ENCODE peak calls at places on chromosomes 2 and 18, in four cellular contexts. X, O, B and H are unnamed samples.

GRCh38 chr18:2699001-2699400 is 43.5 kb downstream of the SMCHD1 start:
- DNase-seq in X (no peak), B (no peak), O (no peak), H (no peak)

GRCh38 chr2:75361486-75361885 is 162.2 kb upstream of the TACR1 start:
- DNase-seq in B (no peak), X (no peak), O (no peak), H (no peak)

GRCh38 chr2:109662889-109663288 is 48.7 kb downstream of the SOWAHC start:
- DNase-seq in X (no peak), O (no peak), B (no peak), H (no peak)

GRCh38 chr18:33898427-33898826 is 320.4 kb downstream of the ASXL3 start:
- DNase-seq in B (no peak), O (no peak), X (no peak), H (no peak)

GRCh38 chr2:238139141-238139840 is 823 bp downstream of the KLHL30 start:
- DNase-seq in X (peak; percentile 61), B (no peak), O (peak; percentile 58), H (no peak)

GRCh38 chr18:49584431-49584830 is 22.6 kb downstream of the LIPG start:
- DNase-seq in X (no peak), B (peak; percentile 10), O (no peak), H (no peak)

GRCh38 chr2:232662486-232663260 is 29.3 kb downstream of the EFHD1 start:
- DNase-seq in O (no peak), X (no peak), B (no peak), H (no peak)

GRCh38 chr2:127407661-127408003 is 10.6 kb upstream of the PROC start:
- DNase-seq in B (no peak), O (no peak), X (no peak), H (no peak)

GRCh38 chr2:53559302-53559967 is 208.2 kb upstream of the CHAC2 start:
- DNase-seq in X (no peak), B (no peak), O (no peak), H (no peak)

GRCh38 chr18:27214831-27215230 is 29.7 kb upstream of the CHST9 start:
- DNase-seq in B (no peak), O (no peak), X (no peak), H (no peak)

GRCh38 chr2:177241771-177242135 is 22.8 kb downstream of the NFE2L2 start:
- DNase-seq in O (no peak), X (no peak), B (no peak), H (no peak)

GRCh38 chr18:68418881-68419280 is 296.0 kb downstream of the TMX3 start:
- DNase-seq in X (peak; percentile 5), O (no peak), B (no peak), H (no peak)

GRCh38 chr2:148922776-148923175 is 47.7 kb downstream of the KIF5C start:
- DNase-seq in B (no peak), X (no peak), O (no peak), H (no peak)

GRCh38 chr18:63162271-63163014 is 157.1 kb downstream of the BCL2 start:
- DNase-seq in O (no peak), B (no peak), X (no peak), H (peak; percentile 80)

GRCh38 chr2:197285361-197285760 is 25.2 kb downstream of the ANKRD44 start:
- DNase-seq in X (no peak), O (no peak), B (no peak), H (no peak)

GRCh38 chr18:9751371-9752031 is 43.4 kb downstream of the RAB31 start:
- DNase-seq in X (no peak), O (no peak), B (no peak), H (no peak)

GRCh38 chr2:202032841-202033316 is 776 bp upstream of the FZD7 start:
- DNase-seq in X (peak; percentile 74), O (peak; percentile 75), B (peak; percentile 33), H (no peak)

GRCh38 chr18:3842844-3843243 is 392.9 kb downstream of the TGIF1 start:
- DNase-seq in O (no peak), B (no peak), X (no peak), H (no peak)

GRCh38 chr2:229943770-229944449 is 21.6 kb downstream of the FBXO36 start:
- DNase-seq in B (no peak), O (peak; percentile 29), X (no peak), H (no peak)

GRCh38 chr2:10242998-10243925 is 59.4 kb upstream of the HPCAL1 start:
- DNase-seq in O (no peak), B (no peak), X (no peak), H (no peak)

GRCh38 chr2:46984642-46985476 is 69.3 kb upstream of the MCFD2 start:
- DNase-seq in X (no peak), B (peak; percentile 52), O (no peak), H (peak; percentile 31)

GRCh38 chr2:217901826-217902225 is 101.0 kb downstream of the TNS1 start:
- DNase-seq in X (no peak), O (no peak), B (no peak), H (no peak)

GRCh38 chr2:6168485-6168884 is 476.3 kb downstream of the SOX11 start:
- DNase-seq in B (no peak), X (no peak), O (no peak), H (no peak)

GRCh38 chr18:55245200-55245599 is 285.9 kb upstream of the CCDC68 start:
- DNase-seq in X (no peak), B (no peak), O (no peak), H (no peak)